ENCODE peak calls at places on chromosomes 12 and 14, in ten cellular contexts. I is neural progenitor cell, V is nephron progenitor cell, P is thoracic aorta, E is GM23338, X is cardiac fibroblast, T is endothelial cell, B is fibroblast of the aortic adventitia, A is AG09309, C is PC-9. U is an unnamed sample.

GRCh38 chr12:40015360-40015759 is 90.5 kb downstream of the SLC2A13 start:
- DNase-seq in X (no peak), C (no peak), V (no peak), T (no peak), I (no peak), E (no peak), B (no peak), P (no peak), A (no peak), U (no peak)

GRCh38 chr14:71437870-71438269 is 494.4 kb upstream of the RGS6 start:
- DNase-seq in T (no peak), V (no peak), P (no peak), C (no peak), I (no peak), E (no peak), B (no peak), A (no peak), X (no peak), U (no peak)

GRCh38 chr12:1927751-1928351 is 9.4 kb upstream of the CACNA2D4 start:
- DNase-seq in V (no peak), I (no peak), X (peak; percentile 94), A (no peak), C (no peak), B (peak; percentile 83), T (no peak), E (no peak), P (no peak), U (no peak)

GRCh38 chr14:36784541-36784940 is 122.9 kb downstream of the PAX9 start:
- DNase-seq in P (no peak), C (no peak), V (no peak), E (no peak), X (no peak), A (no peak), B (no peak), I (no peak), T (no peak), U (no peak)

GRCh38 chr12:131797588-131797934 is 30.6 kb upstream of the MMP17 start:
- DNase-seq in X (no peak), P (no peak), B (no peak), A (no peak), C (no peak), E (no peak), I (no peak), V (no peak), T (no peak), U (no peak)

GRCh38 chr12:88952543-88952942 is 372.3 kb upstream of the KITLG start:
- DNase-seq in A (no peak), B (peak; percentile 71), P (no peak), I (no peak), T (no peak), C (no peak), V (no peak), X (peak; percentile 32), E (no peak), U (no peak)

GRCh38 chr12:132400011-132400641 is 70.7 kb upstream of the GALNT9 start:
- DNase-seq in I (no peak), T (no peak), C (no peak), P (no peak), B (no peak), E (no peak), V (peak; percentile 50), X (no peak), A (no peak), U (no peak)

GRCh38 chr12:109670647-109671046 is 43.0 kb upstream of the FAM222A start:
- DNase-seq in B (no peak), A (no peak), E (peak; percentile 23), I (peak; percentile 41), X (no peak), T (no peak), C (no peak), P (no peak), V (no peak), U (no peak)

GRCh38 chr12:96988919-96989318 is 81.9 kb downstream of the NEDD1 start:
- DNase-seq in B (no peak), I (no peak), T (no peak), E (no peak), A (no peak), V (no peak), C (no peak), P (no peak), X (no peak), U (no peak)

GRCh38 chr12:85392508-85392907 is 112.5 kb downstream of the ALX1 start:
- DNase-seq in E (no peak), C (no peak), P (no peak), V (no peak), B (no peak), A (no peak), X (no peak), I (no peak), T (no peak), U (no peak)

GRCh38 chr12:60522684-60523083 is 926.9 kb downstream of the SLC16A7 start:
- DNase-seq in T (no peak), P (no peak), A (no peak), X (no peak), C (no peak), I (no peak), E (no peak), V (no peak), B (no peak), U (no peak)

GRCh38 chr12:124296295-124296915 is 1.5 kb downstream of the RFLNA start:
- DNase-seq in B (no peak), E (peak; percentile 35), X (peak; percentile 23), P (no peak), I (no peak), C (no peak), V (no peak), T (no peak), A (no peak), U (no peak)

GRCh38 chr14:21313512-21313911 is 33.6 kb downstream of the RPGRIP1 start:
- DNase-seq in E (no peak), I (no peak), V (no peak), B (no peak), P (no peak), C (no peak), X (no peak), T (no peak), A (no peak), U (no peak)

GRCh38 chr12:56206373-56207166 is 15.2 kb downstream of the RNF41 start:
- DNase-seq in P (no peak), C (no peak), E (peak; percentile 90), A (no peak), V (peak; percentile 58), I (peak; percentile 69), X (peak; percentile 65), T (peak; percentile 71), B (peak; percentile 67), U (peak; percentile 52)

GRCh38 chr14:76023757-76024156 is 38.2 kb downstream of the IFT43 start:
- DNase-seq in B (no peak), T (no peak), A (no peak), V (no peak), P (no peak), I (no peak), C (no peak), X (no peak), E (no peak), U (no peak)

GRCh38 chr14:94836849-94837248 is 66.9 kb upstream of the GSC start:
- DNase-seq in B (no peak), V (no peak), A (no peak), C (no peak), X (no peak), T (no peak), E (no peak), P (no peak), I (no peak), U (no peak)
- TF ChIP-seq CTCF in B (no peak), V (no peak), A (no peak), C (no peak), X (no peak), T (no peak), E (no peak), P (no peak), I (no peak), U (no peak)

DNA sequence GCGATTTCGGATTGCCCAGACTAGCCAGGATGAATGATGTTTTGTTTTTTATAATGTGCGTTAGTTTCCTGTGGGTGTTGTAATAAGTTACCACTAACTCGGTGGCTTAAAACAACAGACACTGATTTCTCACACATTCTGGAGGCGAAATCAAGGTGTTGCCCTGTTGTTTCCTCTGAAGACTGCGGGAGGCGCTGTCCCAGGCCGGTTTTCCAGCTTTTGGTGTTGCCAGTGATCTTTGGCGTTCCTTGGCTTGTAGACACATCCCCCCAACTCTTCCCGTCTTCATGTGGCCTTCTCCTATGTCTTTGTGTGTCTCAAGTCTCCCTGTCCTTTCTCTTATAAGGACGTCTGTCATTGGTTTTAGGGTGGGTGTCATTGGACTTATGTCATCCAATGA is 267.7 kb downstream of the AACS start:
- DNase-seq in T (no peak), I (no peak), P (no peak), A (no peak), B (no peak), X (no peak), V (no peak), E (peak; percentile 77), C (no peak), U (no peak)
- TF ChIP-seq CTCF in T (peak; percentile 57), I (peak; percentile 38), P (no peak), A (no peak), B (no peak), X (no peak), V (no peak), E (peak; percentile 77), C (no peak), U (peak; percentile 38)

DNA sequence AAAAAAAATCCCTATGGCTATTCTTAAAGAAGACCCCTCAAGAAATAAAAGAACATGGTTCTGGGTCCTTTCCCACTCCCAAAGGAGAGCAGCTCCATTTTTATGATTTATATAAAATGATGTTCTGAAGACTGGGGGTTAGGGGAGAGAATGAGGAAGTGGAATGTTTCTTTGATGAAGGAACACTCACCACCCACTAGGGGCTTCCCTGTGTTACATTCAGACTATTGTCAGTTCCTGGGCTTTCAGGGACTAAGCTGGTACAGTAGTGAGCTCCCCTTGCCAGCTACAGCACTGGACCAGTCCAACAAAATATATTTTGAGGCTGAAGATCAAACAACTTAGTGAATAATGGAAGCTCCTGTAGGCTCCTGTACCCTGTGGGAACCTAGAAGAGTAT is 98.9 kb downstream of the HMGA2 start:
- DNase-seq in I (no peak), T (no peak), X (no peak), V (no peak), P (no peak), C (no peak), B (no peak), A (no peak), E (no peak), U (no peak)
- TF ChIP-seq CTCF in I (peak; percentile 18), T (no peak), X (peak; percentile 22), V (no peak), P (no peak), C (no peak), B (no peak), A (no peak), E (no peak), U (no peak)

DNA sequence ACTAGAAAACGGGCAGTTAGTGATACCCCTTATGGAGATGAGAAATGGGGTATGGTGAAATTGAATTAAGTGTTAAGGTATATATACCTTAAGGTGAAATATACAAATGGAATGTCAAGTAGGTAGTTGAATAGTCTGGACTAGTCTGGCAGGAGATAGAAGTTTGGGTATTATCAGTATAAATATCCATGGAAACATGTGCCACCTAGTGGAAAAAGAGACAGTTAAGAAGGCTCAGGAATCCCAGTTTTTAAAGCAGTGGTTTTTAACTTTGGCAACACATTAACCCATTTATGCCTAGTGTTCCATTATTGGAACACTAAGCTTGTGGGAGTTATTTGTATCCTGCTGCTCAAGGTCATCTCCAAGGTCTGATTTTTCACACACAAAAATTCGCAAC is 38.6 kb upstream of the TPH2 start:
- DNase-seq in P (no peak), V (no peak), B (peak; percentile 13), C (no peak), E (peak; percentile 8), I (no peak), X (peak; percentile 6), A (no peak), T (no peak), U (no peak)
- TF ChIP-seq CTCF in P (no peak), V (no peak), B (peak; percentile 21), C (peak; percentile 39), E (peak; percentile 35), I (peak; percentile 34), X (peak; percentile 28), A (peak; percentile 29), T (peak; percentile 28), U (peak; percentile 46)